ENCODE peak calls at places on chromosomes 16 and 17, in four cellular contexts. M, R, C and E are unnamed samples.

GRCh38 chr16:55330726-55331647 is 7.0 kb downstream of the IRX6 start:
- DNase-seq in M (no peak), R (no peak), C (no peak), E (no peak)

GRCh38 chr16:64162613-64163375 is 959.1 kb downstream of the CDH11 start:
- DNase-seq in M (no peak), R (no peak), C (no peak), E (no peak)

GRCh38 chr17:45130640-45131293 is 1.5 kb downstream of the PLCD3 start:
- DNase-seq in M (no peak), R (no peak), C (no peak), E (no peak)

GRCh38 chr17:40307001-40307690 is 1.8 kb upstream of the RARA start:
- DNase-seq in M (no peak), R (peak), C (no peak), E (no peak)

GRCh38 chr16:56742030-56742984 is 12.4 kb downstream of the NUP93 start:
- DNase-seq in M (no peak), R (peak), C (no peak), E (no peak)

GRCh38 chr16:54957403-54957802 is 26.7 kb downstream of the IRX5 start:
- DNase-seq in M (no peak), R (no peak), C (no peak), E (no peak)

GRCh38 chr17:7356072-7356549 is 1.2 kb downstream of the TMEM95 start:
- DNase-seq in M (peak), R (peak), C (peak), E (no peak)

GRCh38 chr17:73703216-73703615 is 59.0 kb upstream of the SDK2 start:
- DNase-seq in M (no peak), R (no peak), C (no peak), E (no peak)

GRCh38 chr16:69033550-69033949 is 71.9 kb upstream of the HAS3 start:
- DNase-seq in M (no peak), R (no peak), C (no peak), E (no peak)

GRCh38 chr16:68737046-68737729 is at the start of gene CDH1:
- DNase-seq in M (no peak), R (no peak), C (peak), E (no peak)

GRCh38 chr17:7932949-7933348 is 943 bp downstream of the CNTROB start:
- DNase-seq in M (no peak), R (peak), C (peak), E (no peak)

GRCh38 chr16:27258241-27258734 is 10.3 kb downstream of the NSMCE1 start:
- DNase-seq in M (no peak), R (no peak), C (no peak), E (no peak)

GRCh38 chr17:27532269-27533067 is 76.2 kb downstream of the KSR1 start:
- DNase-seq in M (peak), R (no peak), C (peak), E (no peak)

GRCh38 chr16:12459401-12459791 is 344.3 kb downstream of the CPPED1 start:
- DNase-seq in M (peak), R (no peak), C (peak), E (no peak)

GRCh38 chr16:31301708-31302400 is 42.1 kb downstream of the ITGAM start:
- DNase-seq in M (no peak), R (peak), C (peak), E (no peak)

GRCh38 chr16:29307598-29308507 is 98.7 kb downstream of the NPIPB11 start:
- DNase-seq in M (no peak), R (peak), C (no peak), E (no peak)

GRCh38 chr16:28872952-28873351 is 5.3 kb upstream of the ATP2A1 start:
- DNase-seq in M (no peak), R (no peak), C (no peak), E (no peak)

GRCh38 chr17:31564883-31565297 is 173.4 kb downstream of the RAB11FIP4 start:
- DNase-seq in M (no peak), R (no peak), C (no peak), E (no peak)

GRCh38 chr16:2483160-2483559 is 8.2 kb downstream of the TBC1D24 start:
- DNase-seq in M (no peak), R (no peak), C (no peak), E (no peak)

GRCh38 chr17:12522743-12523181 is 142.9 kb upstream of the MYOCD start:
- DNase-seq in M (no peak), R (peak), C (no peak), E (no peak)

GRCh38 chr17:21353326-21354010 is 22.7 kb upstream of the KCNJ12 start:
- DNase-seq in M (no peak), R (no peak), C (no peak), E (no peak)

GRCh38 chr16:49890876-49891275 is 35.0 kb upstream of the ZNF423 start:
- DNase-seq in M (no peak), R (no peak), C (peak), E (no peak)

GRCh38 chr16:90077240-90077756 is at the start of gene PRDM7:
- DNase-seq in M (peak), R (peak), C (peak), E (peak)

GRCh38 chr16:19644877-19645276 is 73.2 kb downstream of the KNOP1 start:
- DNase-seq in M (no peak), R (no peak), C (peak), E (no peak)

GRCh38 chr16:84048306-84048705 is 5.7 kb upstream of the SLC38A8 start:
- DNase-seq in M (no peak), R (no peak), C (no peak), E (no peak)

GRCh38 chr17:72560303-72561247 is 439.8 kb downstream of the SOX9 start:
- DNase-seq in M (peak), R (peak), C (peak), E (no peak)

GRCh38 chr17:876272-876671 is 94.1 kb downstream of the MRM3 start:
- DNase-seq in M (no peak), R (no peak), C (no peak), E (no peak)

GRCh38 chr17:13428611-13429042 is 173.1 kb downstream of the HS3ST3A1 start:
- DNase-seq in M (no peak), R (no peak), C (no peak), E (no peak)

GRCh38 chr17:34647511-34647910 is 68.1 kb downstream of the TMEM132E start:
- DNase-seq in M (no peak), R (no peak), C (no peak), E (no peak)

GRCh38 chr16:12024429-12024828 is 47.9 kb downstream of the SNX29 start:
- DNase-seq in M (no peak), R (no peak), C (peak), E (no peak)

GRCh38 chr16:73544266-73544665 is 496.3 kb upstream of the ZFHX3 start:
- DNase-seq in M (no peak), R (no peak), C (no peak), E (no peak)

GRCh38 chr17:8785547-8786412 is 13.4 kb downstream of the MFSD6L start:
- DNase-seq in M (peak), R (peak), C (peak), E (peak)

GRCh38 chr17:68294196-68294555 is 2.9 kb downstream of the ARSG start:
- DNase-seq in M (no peak), R (no peak), C (no peak), E (no peak)

GRCh38 chr16:2206780-2207433 is 1.7 kb downstream of the MLST8 start:
- DNase-seq in M (no peak), R (no peak), C (no peak), E (no peak)

GRCh38 chr16:11248133-11248532 is 7.9 kb downstream of the SOCS1 start:
- DNase-seq in M (no peak), R (no peak), C (no peak), E (no peak)

GRCh38 chr17:4009164-4009785 is 45.0 kb upstream of the ATP2A3 start:
- DNase-seq in M (peak), R (no peak), C (no peak), E (no peak)

GRCh38 chr17:16872351-16872751 is 99.6 kb downstream of the TNFRSF13B start:
- DNase-seq in M (no peak), R (no peak), C (no peak), E (no peak)

GRCh38 chr17:17767096-17767470 is 69.7 kb downstream of the SREBF1 start:
- DNase-seq in M (no peak), R (no peak), C (no peak), E (no peak)

GRCh38 chr16:87570938-87571867 is 31.1 kb upstream of the JPH3 start:
- DNase-seq in M (peak), R (peak), C (peak), E (peak)